ENCODE peak calls at places on chromosome 12, in five cellular contexts. E is transverse colon; P is lower leg skin; H is upper lobe of right lung; S is CD4-positive, CD25-positive, alpha-beta regulatory T cell. R is an unnamed sample.

GRCh38 chr12:66077542-66077941 is 53.0 kb downstream of the LLPH start:
- DNase-seq in S (no peak), E (no peak), P (no peak), H (no peak), R (no peak)

GRCh38 chr12:122226366-122227222 is 742 bp upstream of the DIABLO start:
- DNase-seq in E (no peak), H (no peak), S (no peak), P (no peak), R (no peak)

GRCh38 chr12:117825827-117826226 is 143.0 kb downstream of the KSR2 start:
- DNase-seq in E (no peak), H (no peak), P (no peak), S (no peak), R (no peak)

GRCh38 chr12:71162832-71163711 is 5.3 kb upstream of the TSPAN8 start:
- DNase-seq in P (no peak), E (no peak), S (no peak), H (no peak), R (no peak)

GRCh38 chr12:89856431-89856830 is 147.8 kb upstream of the ATP2B1 start:
- DNase-seq in H (no peak), E (no peak), P (no peak), S (no peak), R (peak; percentile 68)

GRCh38 chr12:121980211-121980891 is 41.3 kb upstream of the BCL7A start:
- DNase-seq in P (no peak), S (no peak), H (no peak), E (no peak), R (no peak)

GRCh38 chr12:52280796-52281560 is 6.5 kb downstream of the KRT86 start:
- DNase-seq in E (peak; percentile 39), P (peak; percentile 46), S (no peak), H (peak; percentile 82), R (peak; percentile 90)

GRCh38 chr12:97801471-97802045 is 339.0 kb downstream of the RMST start:
- DNase-seq in H (no peak), P (no peak), E (no peak), S (no peak), R (no peak)

GRCh38 chr12:57889541-57889989 is 43.0 kb upstream of the CTDSP2 start:
- DNase-seq in E (peak; percentile 71), H (peak; percentile 76), S (no peak), P (peak; percentile 81), R (peak; percentile 66)

GRCh38 chr12:1360812-1361211 is 233.6 kb downstream of the FBXL14 start:
- DNase-seq in E (no peak), S (no peak), P (no peak), H (no peak), R (peak; percentile 30)

GRCh38 chr12:131415781-131416180 is 295.1 kb upstream of the SFSWAP start:
- DNase-seq in H (no peak), S (peak; percentile 3), E (no peak), P (no peak), R (no peak)

GRCh38 chr12:94082690-94083089 is 65.7 kb upstream of the PLXNC1 start:
- DNase-seq in E (no peak), P (no peak), H (no peak), S (no peak), R (no peak)

GRCh38 chr12:25054783-25055144 is 105.9 kb upstream of the BCAT1 start:
- DNase-seq in H (no peak), P (no peak), E (no peak), S (peak; percentile 49), R (peak; percentile 91)

GRCh38 chr12:40202095-40203059 is 22.4 kb upstream of the LRRK2 start:
- DNase-seq in P (no peak), E (no peak), H (no peak), S (no peak), R (no peak)

GRCh38 chr12:52215587-52216031 is 17.4 kb upstream of the KRT7 start:
- DNase-seq in S (no peak), P (no peak), H (peak; percentile 68), E (no peak), R (peak; percentile 92)

GRCh38 chr12:58833844-58834243 is 86.5 kb downstream of the LRIG3 start:
- DNase-seq in E (no peak), P (no peak), S (no peak), H (no peak), R (peak; percentile 9)

GRCh38 chr12:85516667-85517325 is 236.8 kb downstream of the ALX1 start:
- DNase-seq in E (no peak), P (no peak), H (no peak), S (no peak), R (peak; percentile 81)

GRCh38 chr12:51232642-51233041 is 6.0 kb upstream of the DAZAP2 start:
- DNase-seq in E (no peak), S (no peak), P (no peak), H (no peak), R (no peak)

GRCh38 chr12:51961834-51962233 is 10.3 kb downstream of the ACVR1B start:
- DNase-seq in S (no peak), E (peak; percentile 43), H (no peak), P (no peak), R (peak; percentile 30)

GRCh38 chr12:106721931-106722330 is 52.6 kb upstream of the RIC8B start:
- DNase-seq in P (no peak), S (no peak), H (no peak), E (no peak), R (no peak)

GRCh38 chr12:131929530-131930456 is 717 bp downstream of the PUS1 start:
- DNase-seq in P (no peak), E (peak; percentile 42), H (no peak), S (peak; percentile 61), R (peak; percentile 44)

GRCh38 chr12:3750616-3751015 is 2.3 kb downstream of the CRACR2A start:
- DNase-seq in H (no peak), S (no peak), P (no peak), E (no peak), R (no peak)

GRCh38 chr12:3753549-3754284 is 808 bp upstream of the CRACR2A start:
- DNase-seq in H (no peak), S (peak; percentile 37), E (no peak), P (no peak), R (no peak)

GRCh38 chr12:3752096-3752709 is 706 bp downstream of the CRACR2A start:
- DNase-seq in S (peak; percentile 89), E (peak; percentile 63), H (peak; percentile 77), P (peak; percentile 24), R (no peak)

GRCh38 chr12:3752741-3753486 is at the start of gene CRACR2A:
- DNase-seq in E (peak; percentile 84), H (peak; percentile 85), S (peak; percentile 92), P (peak; percentile 24), R (peak; percentile 37)

DNA sequence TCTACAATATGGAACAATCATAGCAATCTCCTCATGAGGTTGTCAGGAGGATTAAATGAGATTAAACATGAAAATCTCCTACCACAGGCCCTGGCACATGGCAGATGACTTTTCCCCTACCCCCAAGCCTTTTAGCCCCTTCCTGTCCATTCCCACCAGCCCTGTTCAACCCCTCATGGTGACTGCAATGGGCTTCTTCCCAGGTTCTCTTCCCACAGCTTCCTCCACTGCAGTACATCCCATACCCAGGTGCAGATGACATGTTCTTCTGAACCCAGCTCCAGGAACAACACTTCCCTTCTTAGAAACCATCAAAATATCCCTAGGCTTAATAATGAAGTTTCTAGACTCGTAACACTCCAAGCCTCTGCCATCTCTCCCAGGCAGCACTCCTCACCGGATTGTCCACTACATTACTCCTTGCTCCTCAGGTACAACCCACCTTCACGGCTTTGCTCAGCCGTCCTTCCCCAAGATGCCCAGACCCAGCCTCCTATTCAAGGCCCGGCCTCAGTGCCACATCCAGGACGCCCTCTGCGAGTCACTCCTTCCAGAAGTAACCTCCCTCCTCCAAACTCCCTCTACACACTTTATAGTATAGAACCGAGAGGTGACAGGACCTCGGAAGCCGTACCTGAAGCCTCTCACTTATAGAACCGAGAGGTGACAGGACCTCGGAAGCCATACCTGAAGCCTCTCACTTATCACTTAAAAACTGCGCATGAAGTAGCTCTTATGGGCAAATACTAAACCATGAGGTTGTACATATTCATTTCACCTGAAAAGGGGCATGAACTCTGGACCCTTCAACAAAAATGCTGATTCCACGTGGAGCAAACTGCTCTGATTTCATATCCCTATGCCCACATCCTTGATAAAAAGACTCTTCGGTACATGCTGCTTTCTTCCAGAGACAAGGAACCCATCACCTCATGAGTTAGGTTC is 1.5 kb downstream of the CRACR2A start:
- DNase-seq in H (no peak), P (no peak), S (peak; percentile 16), E (no peak), R (no peak)
- H3K4me3 ChIP-seq in H (no peak overlapping the region), P (no peak overlapping the region), S (peak overlapping the region; percentile 91), E (no peak overlapping the region), R (no peak overlapping the region)

DNA sequence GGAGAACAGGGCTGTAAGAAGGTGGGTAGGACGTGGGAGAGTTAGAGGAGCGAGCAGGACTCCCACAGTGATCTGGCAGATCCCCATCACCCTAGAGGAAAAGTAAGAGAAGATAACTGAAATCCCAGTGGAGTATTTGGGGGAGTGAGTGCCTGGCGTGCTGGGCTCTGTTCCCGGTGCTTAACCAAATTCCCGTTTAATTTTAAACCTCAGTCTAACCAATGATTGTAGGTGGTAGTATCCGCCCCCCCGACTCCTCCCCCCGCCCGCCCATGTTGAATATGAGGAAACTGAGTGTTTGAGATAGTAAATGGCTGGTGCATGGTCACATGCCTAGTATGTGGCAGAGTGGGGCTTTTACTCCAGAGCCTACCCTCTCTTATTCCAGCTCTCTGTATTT is 1.2 kb downstream of the TARBP2 start:
- DNase-seq in E (no peak), P (no peak), S (no peak), H (peak; percentile 46), R (no peak)
- H3K4me3 ChIP-seq in E (no peak overlapping the region), P (no peak overlapping the region), S (no peak overlapping the region), H (peak overlapping the region; percentile 77), R (peak overlapping the region; percentile 73)

GRCh38 chr12:120851939-120852338 is 52.2 kb downstream of the SPPL3 start:
- DNase-seq in S (no peak), P (no peak), H (no peak), E (no peak), R (no peak)

GRCh38 chr12:120849765-120850164 is 54.4 kb downstream of the SPPL3 start:
- DNase-seq in P (no peak), H (no peak), S (no peak), E (no peak), R (peak; percentile 92)

GRCh38 chr12:120854804-120855203 is 49.4 kb downstream of the SPPL3 start:
- DNase-seq in H (no peak), E (no peak), S (no peak), P (no peak), R (no peak)

GRCh38 chr12:120853188-120853587 is 51.0 kb downstream of the SPPL3 start:
- DNase-seq in P (no peak), S (no peak), H (no peak), E (no peak), R (no peak)

DNA sequence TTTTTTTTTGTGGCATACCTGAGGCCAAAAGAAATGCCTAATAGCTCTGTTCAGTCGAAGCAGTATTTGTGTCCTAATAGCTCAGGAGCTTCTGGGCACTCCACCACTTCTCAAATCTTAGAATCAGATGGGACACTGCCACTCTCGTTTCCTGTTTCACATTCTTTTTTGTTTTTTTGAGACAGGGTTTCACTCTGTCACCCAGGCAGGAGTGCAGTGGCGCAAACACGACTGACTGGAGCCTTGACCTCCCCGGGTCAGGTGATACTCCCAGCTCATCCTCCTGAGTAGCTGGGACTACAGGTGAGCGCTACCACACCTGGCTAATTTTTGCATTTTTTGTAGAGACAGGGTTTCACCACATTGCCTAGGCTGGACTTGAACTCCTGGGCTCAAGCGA is 52.7 kb downstream of the SPPL3 start:
- DNase-seq in S (no peak), P (no peak), H (no peak), E (peak; percentile 19), R (no peak)
- H3K4me3 ChIP-seq in S (no peak overlapping the region), P (no peak overlapping the region), H (no peak overlapping the region), E (no peak overlapping the region), R (no peak overlapping the region)

DNA sequence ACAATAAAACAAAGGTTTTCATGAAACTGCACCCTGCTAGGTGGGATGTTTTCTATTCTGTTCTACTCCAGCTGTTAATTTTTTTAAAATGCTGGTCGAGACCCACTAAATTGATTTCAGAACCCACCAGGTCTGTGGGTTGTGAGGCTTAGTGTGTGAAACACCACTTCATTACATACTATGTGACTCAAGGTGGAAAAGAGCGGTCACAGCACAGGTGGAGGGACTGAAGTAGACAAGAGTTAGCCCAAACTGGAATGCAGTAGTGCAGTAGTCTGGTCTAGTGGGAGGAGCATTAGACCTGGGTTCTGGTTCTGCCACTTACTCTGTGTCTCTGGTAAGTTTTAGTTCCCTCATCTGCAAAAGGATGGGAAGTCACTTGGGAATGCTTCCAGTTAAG is 12.2 kb downstream of the DDX55 start:
- DNase-seq in H (no peak), P (no peak), S (no peak), E (no peak), R (no peak)
- H3K4me3 ChIP-seq in H (no peak overlapping the region), P (no peak overlapping the region), S (no peak overlapping the region), E (no peak overlapping the region), R (no peak overlapping the region)